ENCODE peak calls at places on chromosomes 6 and 20, in four cellular contexts. Q is HepG2, T is HCT116, U is H1. K is an unnamed sample.

GRCh38 chr6:147709396-147710272 is 201.1 kb downstream of the SAMD5 start:
- DNase-seq in U (no peak), Q (peak; percentile 7), T (peak; percentile 79), K (peak; percentile 48)

GRCh38 chr20:40009542-40009941 is 679.5 kb downstream of the MAFB start:
- DNase-seq in T (no peak), U (no peak), Q (no peak), K (no peak)

GRCh38 chr20:59600472-59600871 is 3.9 kb upstream of the PHACTR3 start:
- DNase-seq in U (no peak), T (no peak), Q (no peak), K (no peak)

GRCh38 chr20:43460172-43460829 is 2.6 kb downstream of the SRSF6 start:
- DNase-seq in Q (no peak), U (no peak), T (no peak), K (no peak)

GRCh38 chr6:13863699-13864155 is 49.4 kb upstream of the MCUR1 start:
- DNase-seq in Q (peak; percentile 25), T (no peak), U (no peak), K (no peak)

GRCh38 chr6:150320450-150320849 is 48.4 kb upstream of the IYD start:
- DNase-seq in Q (no peak), U (no peak), T (no peak), K (peak; percentile 33)

GRCh38 chr20:32820000-32820697 is 395 bp downstream of the MAPRE1 start:
- DNase-seq in Q (peak; percentile 72), T (peak; percentile 15), U (peak; percentile 93), K (peak; percentile 85)

GRCh38 chr6:130385059-130385695 is 19.4 kb downstream of the TMEM200A start:
- DNase-seq in Q (no peak), T (no peak), U (no peak), K (no peak)

GRCh38 chr6:157019733-157020132 is 242.6 kb downstream of the ARID1B start:
- DNase-seq in U (no peak), T (no peak), Q (no peak), K (no peak)

GRCh38 chr6:115668781-115669180 is 391.9 kb downstream of the FRK start:
- DNase-seq in U (no peak), Q (no peak), T (no peak), K (no peak)

GRCh38 chr6:30635834-30636233 is 9.2 kb downstream of the ATAT1 start:
- DNase-seq in T (no peak), U (no peak), Q (no peak), K (no peak)

GRCh38 chr6:16729744-16730143 is 31.5 kb downstream of the ATXN1 start:
- DNase-seq in U (no peak), Q (no peak), T (no peak), K (no peak)

GRCh38 chr6:16733085-16733484 is 28.2 kb downstream of the ATXN1 start:
- DNase-seq in Q (no peak), U (no peak), T (no peak), K (no peak)

GRCh38 chr6:16730720-16731502 is 30.3 kb downstream of the ATXN1 start:
- DNase-seq in T (no peak), U (no peak), Q (peak; percentile 44), K (no peak)

GRCh38 chr6:16729183-16729696 is 32.0 kb downstream of the ATXN1 start:
- DNase-seq in Q (peak; percentile 95), T (no peak), U (no peak), K (no peak)

DNA sequence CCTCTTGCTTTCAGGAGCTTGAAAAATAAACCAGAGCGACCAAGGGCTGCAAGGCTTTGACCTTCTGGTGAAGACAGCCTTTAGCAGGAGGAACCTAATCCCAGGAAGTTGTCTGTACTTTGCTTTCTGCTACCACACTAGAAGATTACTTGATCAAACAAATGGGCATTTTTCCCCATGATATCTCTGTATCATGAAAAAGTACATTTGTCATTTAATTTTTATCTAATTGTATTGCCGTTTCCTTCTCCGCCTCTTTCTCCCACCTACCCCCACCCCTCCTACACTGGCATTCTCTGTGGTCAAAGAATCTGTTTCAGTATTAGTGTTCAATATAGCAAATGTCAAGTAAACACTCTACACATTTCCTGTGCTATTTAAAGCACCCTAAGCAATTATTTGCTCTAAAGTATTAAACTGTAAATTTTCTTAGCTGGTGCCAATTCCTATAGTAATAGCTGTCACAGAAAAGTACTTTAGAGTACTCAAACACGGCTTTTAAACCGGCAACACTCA is 29.7 kb downstream of the ATXN1 start:
- DNase-seq in Q (no peak), T (no peak), U (no peak), K (no peak)
- TF ChIP-seq FOSL1 in Q (no peak), T (no peak), U (no peak), K (no peak)

GRCh38 chr6:27892596-27893058 is 19.6 kb downstream of the OR2B2 start:
- DNase-seq in U (no peak), Q (no peak), T (peak; percentile 34), K (no peak)
- TF ChIP-seq ATF3 in U (no peak), Q (peak; percentile 73), T (no peak), K (no peak)

GRCh38 chr20:38116409-38117165 is 48.5 kb downstream of the TGM2 start:
- DNase-seq in T (no peak), U (no peak), Q (no peak), K (no peak)

GRCh38 chr20:38117205-38117604 is 47.9 kb downstream of the TGM2 start:
- DNase-seq in Q (no peak), U (no peak), T (no peak), K (no peak)

GRCh38 chr20:38115896-38116295 is 49.2 kb downstream of the TGM2 start:
- DNase-seq in T (no peak), U (no peak), Q (no peak), K (no peak)

GRCh38 chr20:38119446-38119845 is 45.6 kb downstream of the TGM2 start:
- DNase-seq in T (no peak), Q (no peak), U (no peak), K (no peak)

GRCh38 chr20:38117635-38118034 is 47.4 kb downstream of the TGM2 start:
- DNase-seq in T (no peak), Q (peak; percentile 70), U (no peak), K (no peak)
- H3K4me2 ChIP-seq in T (peak overlapping the region; percentile 39), Q (no peak overlapping the region), U (no peak overlapping the region), K (no peak overlapping the region)

GRCh38 chr20:22101606-22102005 is 396.1 kb downstream of the PAX1 start:
- DNase-seq in Q (no peak), U (no peak), T (no peak), K (no peak)

DNA sequence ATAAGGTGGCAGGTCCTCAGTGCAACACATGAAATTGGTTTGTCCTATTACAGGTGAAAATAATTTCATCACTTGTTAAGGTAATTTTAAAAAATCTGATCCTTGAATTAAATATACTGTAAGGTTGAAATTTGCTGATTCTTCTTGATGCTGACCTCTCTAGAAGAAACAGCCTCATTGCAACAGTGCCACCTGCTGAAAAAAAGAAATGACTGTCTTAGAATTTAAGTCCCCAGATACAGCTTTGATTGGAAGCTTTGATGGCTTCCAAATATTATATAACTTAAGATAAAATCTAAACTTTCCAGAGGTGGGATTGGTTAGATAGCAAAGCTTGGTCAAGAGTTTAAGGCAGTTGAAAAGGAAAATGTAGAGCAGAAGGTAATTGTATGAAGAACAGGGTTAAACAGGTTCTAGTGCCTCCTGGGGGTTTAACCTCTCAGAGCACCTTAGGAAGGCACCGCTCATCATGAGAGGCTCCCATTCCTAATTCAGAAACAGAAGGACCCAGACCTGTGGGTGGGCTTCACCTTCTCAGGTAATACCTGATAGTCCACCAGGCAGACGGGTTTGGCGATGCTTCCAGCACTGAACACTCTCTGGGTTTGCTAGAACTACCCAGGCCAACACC is 401.0 kb downstream of the PAX1 start:
- DNase-seq in T (no peak), Q (peak; percentile 61), U (no peak), K (no peak)
- TF ChIP-seq FOSL1 in T (no peak), Q (no peak), U (no peak), K (no peak)